ENCODE peak calls at places on chromosomes 6 and 20, in eight cellular contexts. J is astrocyte; U is heart right ventricle; K is CD8-positive, alpha-beta memory T cell; S is small intestine; A is fibroblast of lung; G is sigmoid colon; W is ovary. B is an unnamed sample. For H3K4me1, the result is how much of the 10 kb centered on the place peaks cover.

GRCh38 chr6:12315292-12316081 is 25.3 kb downstream of the EDN1 start:
- DNase-seq in U (no peak), A (no peak), W (no peak), S (no peak), G (no peak), K (no peak), J (no peak), B (no peak)

GRCh38 chr20:57625181-57625958 is 5.1 kb upstream of the ZBP1 start:
- DNase-seq in S (no peak), G (no peak), W (no peak), A (no peak), U (no peak), K (no peak), J (no peak), B (no peak)

GRCh38 chr20:59268827-59269226 is 31.6 kb upstream of the EDN3 start:
- DNase-seq in G (no peak), K (no peak), U (no peak), S (no peak), W (no peak), A (no peak), J (no peak), B (peak)

GRCh38 chr6:151154418-151154817 is 85.3 kb upstream of the AKAP12 start:
- DNase-seq in J (no peak), W (peak), G (peak), A (peak), U (peak), K (no peak), S (peak), B (no peak)

GRCh38 chr6:52503853-52504777 is 72.7 kb downstream of the TRAM2 start:
- DNase-seq in A (peak), U (peak), S (peak), J (peak), K (no peak), W (peak), G (peak), B (no peak)

GRCh38 chr20:55166063-55166462 is 690.7 kb downstream of the DOK5 start:
- DNase-seq in J (no peak), K (no peak), U (no peak), G (no peak), W (no peak), S (no peak), A (no peak), B (no peak)

GRCh38 chr6:126548301-126548700 is 208.4 kb downstream of the CENPW start:
- DNase-seq in W (no peak), K (no peak), G (no peak), U (no peak), J (no peak), S (no peak), A (no peak), B (no peak)

GRCh38 chr20:49483018-49483705 is 694 bp upstream of the KCNB1 start:
- DNase-seq in J (no peak), A (no peak), U (no peak), W (no peak), K (no peak), S (no peak), G (no peak), B (no peak)

GRCh38 chr6:54060286-54060685 is 51.0 kb upstream of the MLIP start:
- DNase-seq in J (peak), W (no peak), G (no peak), S (no peak), U (no peak), K (no peak), A (peak), B (no peak)

GRCh38 chr6:109121411-109121810 is 26.1 kb downstream of the CEP57L1 start:
- DNase-seq in W (no peak), J (peak), A (peak), K (no peak), S (no peak), G (no peak), U (no peak), B (no peak)

GRCh38 chr6:117270121-117270959 is 5.0 kb downstream of the VGLL2 start:
- DNase-seq in A (no peak), S (no peak), K (no peak), G (no peak), U (peak), W (no peak), J (no peak), B (no peak)
- H3K27ac ChIP-seq in A (no peak), S (no peak), K (no peak), G (no peak), U (no peak), W (no peak), J (no peak), B (no peak)

GRCh38 chr6:31592396-31592771 is 422 bp downstream of the NCR3 start:
- DNase-seq in K (no peak), W (no peak), G (no peak), S (no peak), A (no peak), U (no peak), J (no peak), B (no peak)
- H3K4me3 ChIP-seq in K (peak), W (no peak), G (no peak), S (no peak), A (no peak), U (no peak), J (no peak), B (no peak)

DNA sequence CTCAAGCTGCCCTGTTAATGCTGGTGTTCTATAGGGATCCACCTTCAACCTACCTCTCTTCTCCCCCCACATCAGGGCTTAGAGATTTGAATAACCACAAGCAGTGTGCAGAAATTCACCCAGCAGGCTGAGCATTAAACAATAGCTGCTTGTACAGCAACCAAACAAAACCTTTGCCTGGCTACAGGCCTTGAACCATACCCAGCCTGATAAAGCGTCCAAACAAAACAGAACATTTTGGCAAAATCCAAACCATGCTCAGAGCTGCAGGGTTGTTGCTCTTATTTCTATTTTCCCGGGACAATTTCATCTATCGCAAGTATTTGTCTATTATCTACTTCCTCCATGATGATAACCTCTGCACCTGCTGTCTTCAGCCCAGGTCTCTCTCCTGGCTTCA is 142.3 kb downstream of the UNC5CL start:
- DNase-seq in G (no peak), U (no peak), K (no peak), S (no peak), J (no peak), A (no peak), W (no peak), B (no peak)
- H3K4me1 ChIP-seq in G (under half), U (under half), K (under half), S (under half), J (under half), A (under half), W (under half), B (under half)

DNA sequence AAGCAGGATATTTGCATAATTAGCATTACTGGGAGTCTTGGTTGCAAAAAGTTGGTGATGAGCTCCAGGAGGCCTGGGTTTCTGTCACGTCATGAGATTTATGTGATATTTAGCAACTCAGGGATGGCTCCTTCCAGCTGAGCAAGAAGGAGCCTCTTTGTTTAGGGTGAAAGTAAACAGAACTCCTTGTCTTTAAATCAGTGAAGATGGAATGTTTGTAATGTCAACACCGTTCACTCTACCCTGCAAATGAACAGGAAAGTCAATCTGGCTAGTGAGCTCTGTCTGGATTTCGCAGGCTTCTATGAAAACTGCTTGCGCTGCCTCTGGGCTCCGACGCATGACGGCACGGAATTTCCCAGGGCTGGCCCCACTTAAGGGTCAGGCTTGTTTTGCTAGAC is 86.9 kb downstream of the PXDC1 start:
- DNase-seq in W (no peak), S (no peak), G (no peak), J (no peak), K (no peak), U (no peak), A (no peak), B (no peak)
- H3K27ac ChIP-seq in W (no peak), S (no peak), G (peak), J (no peak), K (no peak), U (no peak), A (no peak), B (no peak)

GRCh38 chr6:159092631-159093030 is 47.8 kb upstream of the TAGAP start:
- DNase-seq in A (peak), U (no peak), K (no peak), G (no peak), W (no peak), J (no peak), S (no peak), B (no peak)

GRCh38 chr6:159086033-159086618 is 41.3 kb upstream of the TAGAP start:
- DNase-seq in U (no peak), J (no peak), A (no peak), K (no peak), W (no peak), G (no peak), S (no peak), B (no peak)

GRCh38 chr6:159090530-159091306 is 45.9 kb upstream of the TAGAP start:
- DNase-seq in A (no peak), G (no peak), J (no peak), U (no peak), S (no peak), K (no peak), W (no peak), B (no peak)

GRCh38 chr6:159089909-159090308 is 45.1 kb upstream of the TAGAP start:
- DNase-seq in W (no peak), A (no peak), U (no peak), J (no peak), G (no peak), K (no peak), S (no peak), B (no peak)

GRCh38 chr6:159089443-159089842 is 44.7 kb upstream of the TAGAP start:
- DNase-seq in K (no peak), A (no peak), J (no peak), G (no peak), W (no peak), S (no peak), U (no peak), B (no peak)
- H3K4me3 ChIP-seq in K (no peak), A (no peak), J (no peak), G (no peak), W (no peak), S (no peak), U (no peak), B (no peak)

GRCh38 chr6:2746557-2747061 is 4.1 kb downstream of the MYLK4 start:
- DNase-seq in W (no peak), K (no peak), S (no peak), A (no peak), G (no peak), J (no peak), U (no peak), B (no peak)

GRCh38 chr6:2745246-2745645 is 5.5 kb downstream of the MYLK4 start:
- DNase-seq in S (no peak), G (no peak), W (no peak), K (no peak), J (no peak), U (no peak), A (no peak), B (no peak)

GRCh38 chr6:2749972-2750600 is 636 bp downstream of the MYLK4 start:
- DNase-seq in W (peak), K (peak), A (peak), J (no peak), G (no peak), S (peak), U (peak), B (no peak)

GRCh38 chr6:2750832-2751231 is at the start of gene MYLK4:
- DNase-seq in S (no peak), U (no peak), A (no peak), K (no peak), G (no peak), J (no peak), W (no peak), B (no peak)

GRCh38 chr6:2748183-2748582 is 2.5 kb downstream of the MYLK4 start:
- DNase-seq in U (peak), W (no peak), K (no peak), J (no peak), G (no peak), S (no peak), A (no peak), B (no peak)
- H3K4me1 ChIP-seq in U (under half), W (under half), K (under half), J (under half), G (under half), S (under half), A (under half), B (under half)

B was measured in iPS DF 6.9.